ENCODE peak calls at places on chromosomes 4 and X, in four cellular contexts. G is H1, B is breast epithelium, P is ovary. T is an unnamed sample.

GRCh38 chr4:124192544-124192943 is 520.0 kb downstream of the ANKRD50 start:
- DNase-seq in G (no peak), P (no peak), B (no peak), T (no peak)

GRCh38 chrX:27186671-27187070 is 276.5 kb downstream of the PPP4R3C start:
- DNase-seq in P (no peak), B (no peak), G (no peak), T (no peak)

GRCh38 chrX:48896611-48897011 is 957 bp downstream of the TIMM17B start:
- DNase-seq in G (no peak), P (peak), B (no peak), T (no peak)

GRCh38 chr4:159777689-159778088 is 674.8 kb downstream of the RAPGEF2 start:
- DNase-seq in P (no peak), B (no peak), G (no peak), T (no peak)

GRCh38 chr4:2343476-2343875 is 75.0 kb downstream of the ZFYVE28 start:
- DNase-seq in G (no peak), P (peak), B (peak), T (peak)

GRCh38 chr4:173167793-173168395 is 717 bp upstream of the GALNT7 start:
- DNase-seq in B (no peak), G (no peak), P (peak), T (no peak)

GRCh38 chr4:721261-722171 is 15.9 kb downstream of the PCGF3 start:
- DNase-seq in B (no peak), P (peak), G (no peak), T (no peak)

GRCh38 chr4:20612313-20612712 is 87.9 kb upstream of the PACRGL start:
- DNase-seq in B (no peak), G (no peak), P (no peak), T (no peak)

GRCh38 chr4:168848112-168848511 is 161.9 kb downstream of the CBR4 start:
- DNase-seq in P (no peak), G (no peak), B (no peak), T (no peak)

GRCh38 chrX:66602381-66602938 is 36.4 kb downstream of the EDA2R start:
- DNase-seq in P (no peak), B (no peak), G (no peak), T (no peak)

GRCh38 chrX:48492293-48492910 is 16.4 kb upstream of the PORCN start:
- DNase-seq in G (no peak), P (no peak), B (no peak), T (no peak)

GRCh38 chr4:136803430-136803829 is 728.9 kb downstream of the PCDH18 start:
- DNase-seq in P (no peak), B (no peak), G (no peak), T (no peak)

GRCh38 chr4:165656829-165657467 is 216.1 kb upstream of the TLL1 start:
- DNase-seq in P (no peak), G (peak), B (no peak), T (no peak)

GRCh38 chrX:110108381-110108796 is 105.5 kb downstream of the TMEM164 start:
- DNase-seq in P (no peak), B (no peak), G (no peak), T (no peak)

GRCh38 chrX:40343319-40343718 is 237.5 kb upstream of the ATP6AP2 start:
- DNase-seq in P (no peak), B (no peak), G (no peak), T (no peak)

GRCh38 chr4:4659871-4660651 is 118.2 kb upstream of the STX18 start:
- DNase-seq in P (no peak), B (no peak), G (no peak), T (no peak)

GRCh38 chrX:153793291-153793690 is 884 bp downstream of the IDH3G start:
- DNase-seq in G (no peak), B (no peak), P (no peak), T (no peak)

GRCh38 chr4:102825261-102826071 is 1.9 kb downstream of the UBE2D3 start:
- DNase-seq in B (peak), P (no peak), G (no peak), T (peak)

GRCh38 chrX:15816886-15817285 is 26.6 kb downstream of the ZRSR2 start:
- DNase-seq in G (no peak), B (no peak), P (no peak), T (no peak)

GRCh38 chrX:129769467-129770154 is 10.1 kb upstream of the SASH3 start:
- DNase-seq in P (no peak), B (no peak), G (no peak), T (no peak)

GRCh38 chr4:118811008-118811764 is 24.7 kb downstream of the SEC24D start:
- DNase-seq in G (no peak), B (no peak), P (no peak), T (no peak)

GRCh38 chr4:81453024-81453423 is 18.7 kb downstream of the RASGEF1B start:
- DNase-seq in G (no peak), P (no peak), B (no peak), T (no peak)

GRCh38 chr4:176839656-176840055 is 46.9 kb upstream of the VEGFC start:
- DNase-seq in B (no peak), G (no peak), P (no peak), T (no peak)

GRCh38 chr4:5027366-5027765 is 8.1 kb upstream of the CYTL1 start:
- DNase-seq in P (no peak), G (no peak), B (no peak), T (no peak)

GRCh38 chr4:183503497-183504063 is 1.3 kb upstream of the ING2 start:
- DNase-seq in G (no peak), P (no peak), B (no peak), T (peak)

GRCh38 chr4:47926667-47927258 is 12.4 kb upstream of the NFXL1 start:
- DNase-seq in P (peak), G (no peak), B (no peak), T (no peak)

GRCh38 chrX:13254076-13254785 is 65.6 kb downstream of the ATXN3L start:
- DNase-seq in B (no peak), P (peak), G (no peak), T (no peak)
- TF ChIP-seq CTCF in B (no peak), P (no peak), G (no peak), T (no peak)

GRCh38 chr4:26826721-26827120 is 33.9 kb upstream of the STIM2 start:
- DNase-seq in P (no peak), G (no peak), B (no peak), T (peak)
- H3K4me3 ChIP-seq in P (no peak), G (no peak), B (no peak), T (no peak)

DNA sequence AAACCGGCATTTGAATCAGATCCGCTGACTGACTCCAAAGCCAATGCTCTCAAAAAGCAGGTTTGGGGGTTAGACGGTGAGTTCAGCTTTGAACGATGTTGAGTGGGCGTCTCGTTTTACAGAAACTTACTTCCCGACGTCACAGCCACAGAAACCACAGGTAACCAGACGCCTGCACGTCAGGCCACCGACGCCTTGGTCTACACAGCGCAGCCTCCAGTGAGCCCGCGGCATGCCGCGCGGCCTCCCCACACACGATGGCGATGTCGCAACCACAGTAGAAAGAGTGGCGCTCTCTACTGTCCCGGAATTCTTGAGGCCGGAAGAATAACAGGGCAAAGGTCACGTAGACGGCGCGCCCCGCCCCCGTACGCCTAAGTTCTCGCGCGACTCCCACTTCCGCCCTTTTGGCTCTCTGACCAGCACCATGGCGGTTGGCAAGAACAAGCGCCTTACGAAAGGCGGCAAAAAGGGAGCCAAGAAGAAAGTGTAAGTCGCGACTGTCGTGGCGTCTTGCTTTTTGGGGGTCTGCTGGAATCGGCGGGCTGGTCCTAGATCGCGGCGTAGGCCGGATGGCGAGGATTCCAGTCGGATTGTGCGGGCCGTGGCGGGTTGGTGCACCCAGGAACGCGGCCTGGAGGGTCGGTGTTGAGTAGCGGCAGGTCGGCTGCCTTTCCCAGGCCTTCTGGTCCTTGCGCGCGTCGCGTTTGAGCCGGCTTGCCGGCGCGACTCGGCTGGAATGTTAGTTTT is at the start of gene RPS3A:
- DNase-seq in P (peak), B (peak), G (peak), T (peak)
- TF ChIP-seq POLR2A in P (peak), B (peak), G (peak), T (no peak)

GRCh38 chr4:75935628-75936027 is 5.2 kb downstream of the NAAA start:
- DNase-seq in P (no peak), B (no peak), G (no peak), T (no peak)

GRCh38 chr4:75939890-75940691 is 722 bp downstream of the NAAA start:
- DNase-seq in B (peak), G (no peak), P (peak), T (peak)

DNA sequence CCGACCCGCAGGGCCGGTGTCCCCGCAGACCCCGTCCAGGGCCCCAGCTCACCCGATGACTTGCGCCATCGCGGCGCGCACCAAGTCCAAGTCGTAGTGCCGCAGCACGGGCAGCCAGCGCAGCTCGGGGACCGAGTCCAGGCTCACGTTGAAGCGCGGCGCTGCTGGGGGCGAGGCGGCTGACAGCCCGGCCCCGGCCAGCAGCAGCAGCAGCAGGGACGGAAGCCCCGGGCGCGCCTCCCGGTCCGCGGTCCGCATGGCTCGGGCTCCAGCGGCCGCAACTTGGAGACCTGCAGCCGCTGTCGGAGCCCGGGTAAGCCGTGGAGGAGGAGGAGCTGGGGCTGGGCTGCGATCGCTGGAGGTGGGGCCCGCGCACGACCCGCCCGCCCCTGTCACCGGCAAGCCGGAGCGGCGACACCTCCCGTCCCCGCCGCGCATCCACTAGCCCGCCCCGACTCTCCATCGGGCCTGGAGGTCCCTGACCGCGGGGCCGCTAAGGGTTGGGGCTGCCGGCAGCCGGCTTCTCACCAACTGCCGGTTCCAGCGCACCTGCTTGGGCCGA is at the start of gene NAAA:
- DNase-seq in P (peak), G (peak), B (peak), T (peak)
- TF ChIP-seq CTCF in P (no peak), G (peak), B (peak), T (no peak)

GRCh38 chrX:45849261-45849660 is 648.6 kb upstream of the DIPK2B start:
- DNase-seq in G (no peak), P (no peak), B (no peak), T (no peak)

GRCh38 chrX:45852884-45853283 is 652.2 kb upstream of the DIPK2B start:
- DNase-seq in B (no peak), P (no peak), G (no peak), T (no peak)

GRCh38 chrX:45851434-45851991 is 650.8 kb upstream of the DIPK2B start:
- DNase-seq in P (peak), B (no peak), G (peak), T (no peak)

GRCh38 chrX:45850197-45850774 is 649.6 kb upstream of the DIPK2B start:
- DNase-seq in B (no peak), P (no peak), G (no peak), T (no peak)

GRCh38 chrX:45850775-45851433 is 650.2 kb upstream of the DIPK2B start:
- DNase-seq in B (no peak), G (no peak), P (peak), T (peak)
- H3K4me3 ChIP-seq in B (peak), G (peak), P (peak), T (peak)